ENCODE peak calls at places on chromosomes 13 and 19, in six cellular contexts. G, V, I, B, T and W are unnamed samples. For H3K27me3, the result is how much of the 10 kb centered on the place peaks cover.

GRCh38 chr13:40779049-40779448 is 8.1 kb upstream of the MRPS31 start:
- DNase-seq in G (no peak), V (no peak), I (no peak), B (no peak), T (no peak), W (no peak)

GRCh38 chr19:33152178-33152577 is 20.3 kb downstream of the WDR88 start:
- DNase-seq in G (no peak), V (no peak), I (no peak), B (no peak), T (no peak), W (no peak)

GRCh38 chr19:3614858-3615505 is 8.3 kb upstream of the TBXA2R start:
- DNase-seq in G (no peak), V (no peak), I (no peak), B (no peak), T (no peak), W (no peak)

GRCh38 chr13:20190481-20191310 is 2.0 kb downstream of the GJB2 start:
- DNase-seq in G (peak), V (no peak), I (no peak), B (no peak), T (peak), W (peak)

GRCh38 chr13:43003010-43003409 is 11.0 kb upstream of the EPSTI1 start:
- DNase-seq in G (peak), V (no peak), I (no peak), B (no peak), T (peak), W (no peak)

GRCh38 chr13:75481176-75482069 is 546 bp downstream of the TBC1D4 start:
- DNase-seq in G (peak), V (peak), I (no peak), B (peak), T (no peak), W (no peak)

GRCh38 chr13:44243198-44243852 is 130.3 kb upstream of the SERP2 start:
- DNase-seq in G (peak), V (no peak), I (peak), B (no peak), T (peak), W (peak)

GRCh38 chr13:78777973-78778372 is 119.0 kb upstream of the OBI1 start:
- DNase-seq in G (no peak), V (no peak), I (no peak), B (no peak), T (no peak), W (no peak)

GRCh38 chr13:53788286-53788685 is 759.7 kb downstream of the OLFM4 start:
- DNase-seq in G (no peak), V (no peak), I (no peak), B (no peak), T (no peak), W (no peak)

GRCh38 chr19:42060117-42060516 is 9.9 kb downstream of the GRIK5 start:
- DNase-seq in G (no peak), V (no peak), I (no peak), B (no peak), T (no peak), W (no peak)

GRCh38 chr19:42062381-42062780 is 7.6 kb downstream of the GRIK5 start:
- DNase-seq in G (no peak), V (no peak), I (no peak), B (no peak), T (no peak), W (no peak)

GRCh38 chr19:42054205-42054604 is 15.8 kb downstream of the GRIK5 start:
- DNase-seq in G (no peak), V (no peak), I (no peak), B (no peak), T (no peak), W (no peak)

GRCh38 chr19:42059196-42059595 is 10.8 kb downstream of the GRIK5 start:
- DNase-seq in G (no peak), V (no peak), I (no peak), B (no peak), T (no peak), W (no peak)

GRCh38 chr19:42057856-42058255 is 12.2 kb downstream of the GRIK5 start:
- DNase-seq in G (no peak), V (no peak), I (no peak), B (no peak), T (no peak), W (no peak)
- H3K27me3 ChIP-seq in G (under half), V (under half), I (under half), B (under half), T (under half), W (under half)

GRCh38 chr19:30063184-30064020 is 121.4 kb downstream of the URI1 start:
- DNase-seq in G (no peak), V (no peak), I (no peak), B (no peak), T (no peak), W (no peak)
- TF ChIP-seq CTCF in G (no peak), V (no peak), I (no peak), B (no peak), T (no peak), W (no peak)

GRCh38 chr19:39506944-39507714 is 7.8 kb upstream of the SELENOV start:
- DNase-seq in G (peak), V (no peak), I (no peak), B (no peak), T (peak), W (peak)

GRCh38 chr19:39507715-39508364 is 7.1 kb upstream of the SELENOV start:
- DNase-seq in G (no peak), V (no peak), I (no peak), B (no peak), T (no peak), W (no peak)

GRCh38 chr19:39508629-39509028 is 6.3 kb upstream of the SELENOV start:
- DNase-seq in G (no peak), V (no peak), I (no peak), B (no peak), T (no peak), W (no peak)

GRCh38 chr19:39506598-39506943 is 7.8 kb downstream of the DLL3 start:
- DNase-seq in G (no peak), V (no peak), I (no peak), B (no peak), T (no peak), W (no peak)

GRCh38 chr19:39509233-39509632 is 5.7 kb upstream of the SELENOV start:
- DNase-seq in G (no peak), V (no peak), I (no peak), B (no peak), T (no peak), W (no peak)
- H3K27me3 ChIP-seq in G (under half), V (under half), I (under half), B (under half), T (under half), W (under half)

GRCh38 chr13:59746291-59746962 is 417.3 kb downstream of the DIAPH3 start:
- DNase-seq in G (peak), V (no peak), I (no peak), B (no peak), T (peak), W (no peak)

GRCh38 chr13:59750860-59751259 is 412.9 kb downstream of the DIAPH3 start:
- DNase-seq in G (peak), V (no peak), I (no peak), B (no peak), T (peak), W (peak)

GRCh38 chr13:59745395-59745788 is 418.3 kb downstream of the DIAPH3 start:
- DNase-seq in G (peak), V (no peak), I (no peak), B (no peak), T (peak), W (peak)

GRCh38 chr13:59744747-59745394 is 418.9 kb downstream of the DIAPH3 start:
- DNase-seq in G (no peak), V (no peak), I (no peak), B (no peak), T (no peak), W (no peak)

GRCh38 chr13:59747529-59747928 is 416.2 kb downstream of the DIAPH3 start:
- DNase-seq in G (no peak), V (no peak), I (peak), B (no peak), T (no peak), W (no peak)
- TF ChIP-seq CTCF in G (no peak), V (no peak), I (peak), B (no peak), T (no peak), W (no peak)

GRCh38 chr19:46069841-46070341 is 29.1 kb upstream of the IGFL4 start:
- DNase-seq in G (peak), V (no peak), I (no peak), B (no peak), T (peak), W (peak)
- H3K27me3 ChIP-seq in G (under half), V (under half), I (half or more), B (under half), T (under half), W (under half)

GRCh38 chr19:2424686-2425621 is 2.4 kb downstream of the TIMM13 start:
- DNase-seq in G (no peak), V (no peak), I (no peak), B (no peak), T (no peak), W (peak)
- TF ChIP-seq CTCF in G (peak), V (no peak), I (no peak), B (no peak), T (peak), W (peak)